ENCODE peak calls at places on chromosomes 11 and 22, in nine cellular contexts. B, N, X, K, M, L, O, S and G are unnamed samples.

GRCh38 chr22:29330753-29331152 is 15.3 kb upstream of the RASL10A start:
- DNase-seq in B (no peak), N (no peak), X (peak; percentile 97), K (no peak), M (peak; percentile 79), L (no peak), O (no peak), S (peak; percentile 77), G (peak; percentile 56)

GRCh38 chr22:40215266-40215665 is 37.5 kb downstream of the TNRC6B start:
- DNase-seq in B (no peak), N (peak; percentile 41), X (peak; percentile 61), K (no peak), M (no peak), L (no peak), O (no peak), S (no peak), G (no peak)

GRCh38 chr22:48227341-48228018 is 1465.0 kb downstream of the TBC1D22A start:
- DNase-seq in B (no peak), N (no peak), X (no peak), K (no peak), M (no peak), L (no peak), O (no peak), S (no peak), G (no peak)

GRCh38 chr11:7437706-7438105 is 47.6 kb upstream of the OLFML1 start:
- DNase-seq in B (no peak), N (no peak), X (no peak), K (no peak), M (no peak), L (no peak), O (no peak), S (no peak), G (no peak)

GRCh38 chr22:24807284-24807950 is 1.4 kb downstream of the SGSM1 start:
- DNase-seq in B (peak; percentile 17), N (peak; percentile 35), X (peak; percentile 50), K (peak; percentile 45), M (no peak), L (peak; percentile 51), O (no peak), S (no peak), G (peak; percentile 45)

GRCh38 chr22:19090586-19091127 is 31.6 kb downstream of the DGCR2 start:
- DNase-seq in B (no peak), N (no peak), X (no peak), K (no peak), M (no peak), L (no peak), O (no peak), S (no peak), G (no peak)

GRCh38 chr11:79168530-79169110 is 272.2 kb downstream of the TENM4 start:
- DNase-seq in B (no peak), N (no peak), X (no peak), K (no peak), M (no peak), L (no peak), O (no peak), S (no peak), G (no peak)

GRCh38 chr22:40178417-40179409 is 988 bp downstream of the TNRC6B start:
- DNase-seq in B (peak; percentile 37), N (peak; percentile 56), X (peak; percentile 50), K (peak; percentile 33), M (no peak), L (peak; percentile 19), O (no peak), S (peak; percentile 57), G (no peak)

GRCh38 chr11:75351541-75352416 is at the start of gene ARRB1:
- DNase-seq in B (peak; percentile 81), N (peak; percentile 73), X (peak; percentile 63), K (no peak), M (peak; percentile 82), L (peak; percentile 47), O (no peak), S (no peak), G (peak; percentile 71)
- TF ChIP-seq POLR2A in B (peak; percentile 88), N (peak; percentile 62), X (no peak), K (no peak), M (no peak), L (no peak), O (no peak), S (peak; percentile 20), G (no peak)

GRCh38 chr11:64892838-64893193 is 14.4 kb upstream of the EHD1 start:
- DNase-seq in B (no peak), N (peak; percentile 35), X (no peak), K (no peak), M (no peak), L (no peak), O (no peak), S (no peak), G (peak; percentile 22)

GRCh38 chr11:64892411-64892831 is 14.0 kb upstream of the EHD1 start:
- DNase-seq in B (peak; percentile 39), N (no peak), X (no peak), K (no peak), M (no peak), L (no peak), O (no peak), S (no peak), G (no peak)

GRCh38 chr11:64894070-64894811 is 15.8 kb upstream of the EHD1 start:
- DNase-seq in B (peak; percentile 95), N (peak; percentile 89), X (peak; percentile 82), K (peak; percentile 66), M (peak; percentile 90), L (peak; percentile 88), O (peak; percentile 93), S (peak; percentile 51), G (peak; percentile 85)

GRCh38 chr11:64894812-64895452 is 16.5 kb upstream of the EHD1 start:
- DNase-seq in B (no peak), N (no peak), X (no peak), K (no peak), M (no peak), L (no peak), O (no peak), S (no peak), G (no peak)

DNA sequence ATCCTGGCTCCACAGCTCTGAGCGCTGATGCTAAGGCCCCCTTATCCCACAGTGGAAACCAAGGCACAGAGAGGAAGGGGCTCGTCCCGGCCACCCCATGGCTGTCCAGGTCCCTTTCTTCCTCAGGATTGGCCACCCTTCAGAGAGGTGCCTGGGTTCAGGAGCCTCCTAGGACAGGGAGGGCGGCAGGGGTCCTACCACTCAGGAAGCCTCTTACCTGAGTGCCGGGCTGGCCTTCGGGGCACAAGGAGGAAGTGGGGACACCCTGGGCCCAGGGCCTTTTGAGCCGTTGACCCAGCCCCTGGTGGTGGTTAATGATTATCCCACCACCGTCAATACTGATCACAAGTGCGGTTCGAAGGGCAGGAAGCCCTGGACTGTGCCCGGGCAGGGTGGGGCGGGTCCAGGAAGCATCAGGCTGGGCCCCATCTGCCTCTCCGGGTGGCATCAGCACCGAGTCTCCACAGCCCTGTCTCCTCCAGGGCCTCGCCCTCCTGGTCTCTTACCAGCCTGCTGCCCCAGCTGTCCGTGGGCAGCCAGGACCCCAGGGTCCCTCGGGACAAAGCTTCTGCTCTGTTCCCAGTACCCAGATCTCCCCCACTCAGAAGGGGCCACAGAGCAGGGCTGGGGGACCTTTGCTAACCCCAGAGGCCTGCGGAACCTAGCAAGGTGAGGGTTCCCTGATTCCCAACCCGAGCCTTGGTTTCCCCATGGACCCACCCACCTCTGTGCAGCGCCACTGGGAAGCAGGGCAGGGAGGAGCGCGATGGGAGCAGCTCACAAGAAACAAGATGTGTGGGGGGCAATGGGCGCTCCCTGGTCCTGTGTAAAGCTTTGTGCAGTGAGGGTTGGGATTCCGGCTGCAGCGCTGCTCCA is 15.0 kb upstream of the EHD1 start:
- DNase-seq in B (peak; percentile 94), N (peak; percentile 88), X (no peak), K (no peak), M (no peak), L (no peak), O (no peak), S (no peak), G (no peak)
- H3K27ac ChIP-seq in B (peak overlapping the region; percentile 88), N (peak overlapping the region; percentile 91), X (no peak overlapping the region), K (no peak overlapping the region), M (no peak overlapping the region), L (no peak overlapping the region), O (no peak overlapping the region), S (no peak overlapping the region), G (peak overlapping the region; percentile 11)

DNA sequence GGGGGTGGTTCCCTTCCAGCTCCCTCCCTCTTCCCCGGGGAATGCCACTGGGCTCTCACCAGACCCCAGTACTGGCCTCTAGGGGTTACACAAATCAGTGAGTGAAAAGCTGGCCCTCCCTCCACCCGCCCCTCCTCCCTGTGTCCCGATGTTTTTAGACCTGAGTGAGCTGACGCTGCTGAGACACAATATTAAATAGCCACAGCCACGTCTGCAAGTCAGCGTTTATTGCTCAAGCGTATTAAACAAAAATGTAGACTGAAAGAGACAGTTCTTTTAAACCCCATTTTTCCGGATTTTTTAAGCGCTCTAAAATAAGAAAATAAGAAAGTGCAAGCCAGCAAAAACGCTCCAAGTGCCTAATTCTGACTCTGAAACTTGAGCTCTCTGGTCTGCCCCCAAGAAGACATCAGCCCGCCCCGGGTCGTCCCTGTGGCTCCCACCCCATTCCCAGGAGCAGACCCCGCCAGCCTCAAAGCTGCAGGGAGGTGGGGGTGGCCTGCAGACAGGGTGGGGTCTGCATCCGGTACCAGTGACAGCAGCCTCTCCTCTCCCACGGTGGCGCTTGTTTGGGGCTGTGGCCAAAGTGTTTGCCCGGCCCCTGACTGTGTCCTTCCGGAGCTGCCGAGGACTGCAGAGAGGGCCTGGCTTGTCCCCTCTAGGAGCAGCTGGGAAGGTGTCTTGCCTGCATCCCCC is 1.2 kb upstream of the TTLL8 start:
- DNase-seq in B (no peak), N (no peak), X (no peak), K (no peak), M (no peak), L (no peak), O (no peak), S (peak; percentile 20), G (no peak)
- TF ChIP-seq CTCF in B (no peak), N (no peak), X (no peak), K (no peak), M (no peak), L (no peak), O (no peak), S (peak; percentile 9), G (peak; percentile 11)

DNA sequence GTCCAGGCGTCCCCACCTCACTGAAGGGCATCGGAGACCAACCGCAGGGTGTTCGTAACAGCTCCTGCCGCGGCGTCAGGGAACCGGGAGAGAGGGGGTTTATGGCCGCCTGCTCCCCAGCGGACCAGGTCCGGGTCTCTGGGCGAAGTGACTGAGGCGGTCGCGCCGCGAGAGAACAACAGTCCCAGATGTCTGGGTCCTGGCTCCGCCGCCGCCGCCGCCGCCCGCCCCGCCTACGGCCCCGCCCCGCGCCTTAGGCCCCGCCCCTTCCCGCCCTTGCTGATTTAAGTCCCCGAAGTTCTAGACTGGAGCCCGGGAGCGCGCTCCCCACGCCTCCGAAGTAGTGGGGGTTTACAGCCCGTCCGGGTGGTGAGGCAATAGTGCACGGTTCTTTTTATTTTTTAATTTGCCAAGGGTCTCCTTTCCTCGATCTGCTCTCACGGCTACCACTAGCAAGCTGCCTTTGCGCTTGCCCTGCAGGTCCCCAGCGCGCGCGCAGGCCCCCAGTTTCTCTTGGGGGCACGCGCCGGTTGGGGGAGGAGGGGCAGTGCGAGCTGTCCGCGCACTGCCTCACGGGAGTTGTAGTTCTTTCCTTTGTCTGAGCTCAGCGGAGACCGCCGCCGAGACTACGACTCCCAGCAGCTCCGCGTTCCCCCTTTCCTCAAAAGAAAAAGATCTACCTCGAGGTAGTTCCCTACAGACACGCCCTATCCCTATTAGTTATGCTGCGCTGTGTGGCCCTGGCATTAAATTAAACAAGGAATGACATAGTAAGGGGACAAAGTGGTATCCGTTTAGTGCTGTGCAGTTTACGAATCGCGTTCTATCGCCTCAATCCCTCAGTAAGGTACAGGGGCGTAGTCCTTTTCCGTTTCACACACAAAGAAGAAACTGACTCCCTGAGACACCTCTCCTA is at the start of gene PGM2L1:
- DNase-seq in B (peak; percentile 96), N (peak; percentile 96), X (peak; percentile 94), K (peak; percentile 95), M (peak; percentile 97), L (peak; percentile 95), O (peak; percentile 96), S (peak; percentile 90), G (peak; percentile 95)
- TF ChIP-seq POLR2A in B (peak; percentile 80), N (peak; percentile 86), X (peak; percentile 4), K (peak; percentile 78), M (no peak), L (peak; percentile 20), O (peak; percentile 14), S (peak; percentile 48), G (peak; percentile 54)

GRCh38 chr11:35580397-35580781 is 37.9 kb upstream of the FJX1 start:
- DNase-seq in B (no peak), N (no peak), X (no peak), K (no peak), M (no peak), L (no peak), O (no peak), S (no peak), G (no peak)
- H3K27ac ChIP-seq in B (no peak overlapping the region), N (no peak overlapping the region), X (no peak overlapping the region), K (no peak overlapping the region), M (no peak overlapping the region), L (no peak overlapping the region), O (no peak overlapping the region), S (no peak overlapping the region), G (no peak overlapping the region)